ENCODE peak calls at places on chromosomes 2 and 18, in eight cellular contexts. H, G, A, I, V, M, R and X are unnamed samples.

GRCh38 chr2:13193075-13193474 is 476.3 kb downstream of the TRIB2 start:
- DNase-seq in H (no peak), R (no peak), I (no peak), A (no peak), V (peak; percentile 83), M (no peak), G (peak; percentile 44), X (peak; percentile 2)

GRCh38 chr18:47100214-47100831 is 50.0 kb downstream of the HDHD2 start:
- DNase-seq in R (peak; percentile 72), A (peak; percentile 51), V (peak; percentile 16), I (peak; percentile 61), H (peak; percentile 39), G (peak; percentile 92), M (peak; percentile 71), X (peak; percentile 33)

GRCh38 chr2:203819434-203820133 is 48.0 kb upstream of the CTLA4 start:
- DNase-seq in I (no peak), G (no peak), M (no peak), A (no peak), R (peak; percentile 44), H (no peak), V (no peak), X (no peak)

GRCh38 chr2:62287895-62288589 is 92.1 kb downstream of the B3GNT2 start:
- DNase-seq in R (peak; percentile 60), I (peak; percentile 92), A (peak; percentile 81), G (no peak), H (no peak), M (peak; percentile 58), V (peak; percentile 97), X (no peak)

GRCh38 chr2:135709992-135710391 is 31.7 kb upstream of the UBXN4 start:
- DNase-seq in M (peak; percentile 53), V (peak; percentile 40), H (peak; percentile 8), A (peak; percentile 73), G (peak; percentile 56), I (peak; percentile 65), R (peak; percentile 61), X (peak; percentile 61)

GRCh38 chr2:135256531-135257258 is 204.6 kb downstream of the RAB3GAP1 start:
- DNase-seq in I (peak; percentile 73), M (peak; percentile 63), R (no peak), G (peak; percentile 4), A (no peak), V (no peak), H (no peak), X (no peak)

GRCh38 chr2:237742614-237743013 is 56.0 kb upstream of the RBM44 start:
- DNase-seq in I (no peak), H (no peak), A (no peak), M (no peak), R (no peak), G (no peak), V (no peak), X (no peak)

GRCh38 chr2:14752294-14752693 is 119.8 kb downstream of the LRATD1 start:
- DNase-seq in H (no peak), V (peak; percentile 10), A (no peak), M (peak; percentile 38), I (peak; percentile 63), R (no peak), G (no peak), X (no peak)

GRCh38 chr18:74963820-74964446 is 245.0 kb downstream of the PTGR3 start:
- DNase-seq in I (peak; percentile 63), G (peak; percentile 76), H (peak; percentile 33), A (peak; percentile 36), M (peak; percentile 67), V (peak; percentile 61), R (peak; percentile 43), X (peak; percentile 26)

GRCh38 chr2:9378433-9379371 is 44.6 kb downstream of the ITGB1BP1 start:
- DNase-seq in R (peak; percentile 53), I (peak; percentile 72), H (no peak), G (no peak), A (no peak), M (peak; percentile 95), V (no peak), X (no peak)

GRCh38 chr2:124973396-124973795 is 948.3 kb downstream of the CNTNAP5 start:
- DNase-seq in H (no peak), G (no peak), V (no peak), A (no peak), M (no peak), I (no peak), R (peak; percentile 23), X (no peak)

GRCh38 chr2:229282758-229283546 is 11.9 kb upstream of the PID1 start:
- DNase-seq in M (peak; percentile 98), I (peak; percentile 91), V (no peak), H (no peak), G (no peak), R (no peak), A (no peak), X (no peak)

GRCh38 chr18:32730620-32731021 is 42.2 kb downstream of the KLHL14 start:
- DNase-seq in M (peak; percentile 45), I (no peak), R (no peak), H (no peak), V (peak; percentile 74), A (no peak), G (no peak), X (peak; percentile 45)

GRCh38 chr2:181076666-181077065 is 96.3 kb downstream of the UBE2E3 start:
- DNase-seq in A (no peak), M (no peak), H (no peak), V (no peak), I (no peak), R (no peak), G (peak; percentile 29), X (no peak)

GRCh38 chr2:102041351-102041750 is 49.6 kb downstream of the IL1R2 start:
- DNase-seq in H (no peak), M (peak; percentile 76), V (no peak), A (no peak), I (no peak), G (no peak), R (no peak), X (no peak)

GRCh38 chr2:217742276-217742675 is 260.5 kb downstream of the TNS1 start:
- DNase-seq in V (no peak), H (no peak), I (peak; percentile 49), A (no peak), R (no peak), M (no peak), G (no peak), X (no peak)

GRCh38 chr2:217743407-217743806 is 259.4 kb downstream of the TNS1 start:
- DNase-seq in M (no peak), I (no peak), G (no peak), V (no peak), H (no peak), R (no peak), A (no peak), X (no peak)

GRCh38 chr2:217741381-217741955 is 261.3 kb downstream of the TNS1 start:
- DNase-seq in M (no peak), V (no peak), R (no peak), H (no peak), G (no peak), A (no peak), I (no peak), X (no peak)

GRCh38 chr2:217743980-217744761 is 258.6 kb downstream of the TNS1 start:
- DNase-seq in V (no peak), A (no peak), H (no peak), I (no peak), M (no peak), G (no peak), R (no peak), X (no peak)

GRCh38 chr2:217742837-217743236 is 260.0 kb downstream of the TNS1 start:
- DNase-seq in V (no peak), M (no peak), R (no peak), I (no peak), H (no peak), G (no peak), A (no peak), X (no peak)
- H3K27ac ChIP-seq in V (no peak overlapping the region), M (no peak overlapping the region), R (no peak overlapping the region), I (no peak overlapping the region), H (no peak overlapping the region), G (no peak overlapping the region), A (no peak overlapping the region), X (no peak overlapping the region)

DNA sequence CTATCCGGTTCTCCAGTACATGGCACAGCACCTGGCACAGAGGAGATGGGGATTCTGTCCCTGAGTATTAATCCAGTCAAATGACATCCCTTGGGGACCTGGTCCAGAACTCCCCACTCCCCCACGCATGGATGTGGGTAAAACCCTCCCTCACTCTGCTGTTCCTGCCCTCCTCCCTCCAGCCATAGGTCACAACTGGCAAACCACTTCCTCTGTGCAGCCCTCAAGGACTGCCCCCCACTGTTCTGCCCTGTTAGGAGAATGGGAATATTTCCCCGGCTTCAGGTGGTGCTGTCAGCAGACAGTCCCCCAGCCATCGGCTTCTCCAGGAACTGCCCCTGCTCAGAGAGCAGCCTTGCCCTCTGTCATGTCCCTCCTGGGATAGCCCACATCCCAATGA is 1.5 kb upstream of the TFCP2L1 start:
- DNase-seq in M (no peak), R (no peak), H (no peak), V (no peak), A (no peak), G (no peak), I (no peak), X (no peak)
- H3K9me2 ChIP-seq in M (no peaks in the 10 kb centered on the region), R (no peaks in the 10 kb centered on the region), H (no peaks in the 10 kb centered on the region), V (no peaks in the 10 kb centered on the region), A (no peaks in the 10 kb centered on the region), G (no peaks in the 10 kb centered on the region), I (no peaks in the 10 kb centered on the region), X (no peaks in the 10 kb centered on the region)

DNA sequence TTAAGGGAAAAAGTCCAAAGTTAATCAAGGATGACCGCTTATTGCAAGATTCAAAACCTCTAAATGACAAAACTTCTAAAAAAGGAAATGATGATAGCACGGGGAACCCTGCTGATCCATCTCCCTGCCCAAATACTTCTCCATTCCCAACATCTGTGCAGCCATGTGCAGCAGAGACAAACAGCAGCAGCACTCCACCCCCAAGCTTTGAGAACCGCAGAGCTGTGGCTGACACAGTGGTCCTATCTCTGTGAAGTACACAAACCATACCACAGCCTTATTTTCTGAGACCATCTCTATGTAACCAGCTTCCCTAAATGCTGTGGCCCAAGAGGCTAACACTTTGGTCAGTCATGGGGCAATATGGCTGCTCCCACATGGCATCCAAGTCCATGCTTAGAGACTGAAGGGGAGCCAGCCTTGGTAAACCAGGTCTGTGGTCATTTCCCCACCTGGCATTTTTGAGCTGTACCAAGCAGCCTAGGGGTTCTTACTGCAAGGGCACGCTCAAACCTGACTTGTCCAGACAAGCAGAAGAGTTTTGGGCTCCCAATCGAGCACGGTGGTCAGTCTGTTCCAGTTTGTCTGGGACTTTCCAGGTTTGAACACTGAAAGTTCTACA is 17.0 kb upstream of the NFE2L2 start:
- DNase-seq in G (no peak), A (no peak), M (no peak), V (no peak), H (no peak), R (no peak), I (no peak), X (no peak)
- TF ChIP-seq EZH2phosphoT487 in G (no peak), A (no peak), M (no peak), V (no peak), H (no peak), R (no peak), I (no peak), X (no peak)

DNA sequence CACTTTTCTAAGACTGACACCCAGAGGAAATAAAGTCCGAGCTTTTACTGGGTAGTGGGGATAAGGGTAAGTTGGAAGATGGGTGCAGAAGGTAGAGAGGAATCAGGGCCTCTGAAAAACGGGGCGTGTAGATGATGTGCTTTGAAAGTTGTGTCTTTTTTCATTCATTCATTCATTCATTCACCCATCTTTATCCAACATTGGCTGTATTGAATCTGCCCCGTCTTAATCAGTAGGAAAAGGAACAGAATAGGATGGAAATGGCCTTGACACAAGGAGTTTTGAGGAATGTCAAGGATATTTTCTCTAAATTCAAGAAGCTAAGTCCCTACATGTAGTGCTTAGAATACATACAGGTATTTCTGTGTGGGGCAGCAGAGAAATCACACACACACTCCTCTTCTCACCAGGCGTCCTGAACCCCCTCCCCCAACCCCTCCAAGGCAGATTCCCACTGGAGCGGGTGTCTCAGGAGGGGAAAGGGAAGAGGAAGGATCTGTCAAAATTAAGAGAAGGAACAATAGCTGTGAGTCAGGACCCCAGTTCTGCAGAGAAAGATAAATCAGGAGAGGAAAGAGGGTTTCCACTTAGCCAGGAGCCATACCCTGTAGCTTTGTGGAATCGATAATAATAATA is 13.9 kb downstream of the DYSF start:
- DNase-seq in I (no peak), G (no peak), A (no peak), H (no peak), R (no peak), M (no peak), V (no peak), X (no peak)
- H3K27ac ChIP-seq in I (no peak overlapping the region), G (no peak overlapping the region), A (no peak overlapping the region), H (no peak overlapping the region), R (no peak overlapping the region), M (no peak overlapping the region), V (no peak overlapping the region), X (no peak overlapping the region)